ENCODE peak calls at places on chromosomes 3 and 15, in eight cellular contexts. One of them, this sample, is unnamed.

GRCh38 chr3:72951259-72951722 is 45.3 kb upstream of the PPP4R2 start:
- DNase-seq in IMR-90: no peak
- DNase-seq in transverse colon: no peak
- DNase-seq in uterus: no peak
- DNase-seq in breast epithelium: no peak
- DNase-seq in prostate gland: no peak
- DNase-seq in K562: no peak
- DNase-seq in GM12891: no peak
- DNase-seq in this sample: no peak

GRCh38 chr15:101049282-101049681 is 130.1 kb downstream of the LRRK1 start:
- DNase-seq in IMR-90: no peak
- DNase-seq in transverse colon: peak
- DNase-seq in uterus: no peak
- DNase-seq in breast epithelium: no peak
- DNase-seq in prostate gland: no peak
- DNase-seq in K562: no peak
- DNase-seq in GM12891: no peak
- DNase-seq in this sample: no peak

GRCh38 chr15:42355291-42355690 is 4.0 kb upstream of the CAPN3 start:
- DNase-seq in IMR-90: no peak
- DNase-seq in transverse colon: no peak
- DNase-seq in uterus: no peak
- DNase-seq in breast epithelium: no peak
- DNase-seq in prostate gland: no peak
- DNase-seq in K562: no peak
- DNase-seq in GM12891: no peak
- DNase-seq in this sample: no peak

GRCh38 chr3:184593923-184594303 is 32.3 kb downstream of the EPHB3 start:
- DNase-seq in IMR-90: no peak
- DNase-seq in transverse colon: no peak
- DNase-seq in uterus: no peak
- DNase-seq in breast epithelium: no peak
- DNase-seq in prostate gland: no peak
- DNase-seq in K562: no peak
- DNase-seq in GM12891: no peak
- DNase-seq in this sample: no peak

GRCh38 chr3:194801378-194802124 is 115.9 kb downstream of the FAM43A start:
- DNase-seq in IMR-90: no peak
- DNase-seq in transverse colon: no peak
- DNase-seq in uterus: no peak
- DNase-seq in breast epithelium: no peak
- DNase-seq in prostate gland: no peak
- DNase-seq in K562: no peak
- DNase-seq in GM12891: no peak
- DNase-seq in this sample: no peak

GRCh38 chr3:23329471-23329870 is 126.3 kb downstream of the UBE2E2 start:
- DNase-seq in IMR-90: no peak
- DNase-seq in transverse colon: no peak
- DNase-seq in uterus: no peak
- DNase-seq in breast epithelium: no peak
- DNase-seq in prostate gland: no peak
- DNase-seq in K562: no peak
- DNase-seq in GM12891: no peak
- DNase-seq in this sample: no peak

GRCh38 chr3:189685854-189686253 is 54.7 kb downstream of the TP63 start:
- DNase-seq in IMR-90: peak
- DNase-seq in transverse colon: no peak
- DNase-seq in uterus: no peak
- DNase-seq in breast epithelium: no peak
- DNase-seq in prostate gland: no peak
- DNase-seq in K562: no peak
- DNase-seq in GM12891: no peak
- DNase-seq in this sample: no peak

GRCh38 chr3:97230486-97230885 is 416.1 kb downstream of the EPHA6 start:
- DNase-seq in IMR-90: no peak
- DNase-seq in transverse colon: no peak
- DNase-seq in uterus: no peak
- DNase-seq in breast epithelium: no peak
- DNase-seq in prostate gland: no peak
- DNase-seq in K562: no peak
- DNase-seq in GM12891: no peak
- DNase-seq in this sample: no peak

GRCh38 chr15:90001062-90001682 is at the start of gene ZNF710:
- DNase-seq in IMR-90: peak
- DNase-seq in transverse colon: peak
- DNase-seq in uterus: peak
- DNase-seq in breast epithelium: no peak
- DNase-seq in prostate gland: peak
- DNase-seq in K562: peak
- DNase-seq in GM12891: peak
- DNase-seq in this sample: peak
- TF ChIP-seq POLR2A in IMR-90: no peak
- TF ChIP-seq POLR2A in transverse colon: no peak
- TF ChIP-seq POLR2A in uterus: peak
- TF ChIP-seq POLR2A in breast epithelium: no peak
- TF ChIP-seq POLR2A in prostate gland: peak
- TF ChIP-seq POLR2A in K562: peak
- TF ChIP-seq POLR2A in GM12891: peak
- TF ChIP-seq POLR2A in this sample: no peak

DNA sequence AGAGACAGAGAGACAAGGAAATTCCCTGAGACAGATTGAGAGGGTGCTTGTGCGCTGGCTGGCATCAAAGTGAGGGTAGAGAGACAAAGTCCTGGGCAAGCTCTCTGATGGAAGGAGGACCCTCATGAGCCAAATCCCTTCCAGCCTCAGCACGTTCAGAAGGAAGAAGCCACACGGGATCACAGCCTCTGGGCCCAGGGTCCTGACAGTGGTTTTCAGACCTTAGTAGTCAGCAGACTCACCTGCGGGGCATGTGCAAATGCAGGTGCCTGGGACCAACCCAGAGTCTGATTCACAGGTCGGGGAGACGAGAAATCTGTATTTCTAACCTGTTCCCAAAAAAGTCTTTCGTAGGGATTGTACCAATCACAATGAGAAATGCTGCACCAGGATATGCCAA is 15.2 kb upstream of the KY start:
- DNase-seq in IMR-90: no peak
- DNase-seq in transverse colon: no peak
- DNase-seq in uterus: no peak
- DNase-seq in breast epithelium: no peak
- DNase-seq in prostate gland: no peak
- DNase-seq in K562: no peak
- DNase-seq in GM12891: no peak
- DNase-seq in this sample: no peak
- TF ChIP-seq POLR2A in IMR-90: no peak
- TF ChIP-seq POLR2A in transverse colon: no peak
- TF ChIP-seq POLR2A in uterus: no peak
- TF ChIP-seq POLR2A in breast epithelium: no peak
- TF ChIP-seq POLR2A in prostate gland: no peak
- TF ChIP-seq POLR2A in K562: no peak
- TF ChIP-seq POLR2A in GM12891: no peak
- TF ChIP-seq POLR2A in this sample: no peak

DNA sequence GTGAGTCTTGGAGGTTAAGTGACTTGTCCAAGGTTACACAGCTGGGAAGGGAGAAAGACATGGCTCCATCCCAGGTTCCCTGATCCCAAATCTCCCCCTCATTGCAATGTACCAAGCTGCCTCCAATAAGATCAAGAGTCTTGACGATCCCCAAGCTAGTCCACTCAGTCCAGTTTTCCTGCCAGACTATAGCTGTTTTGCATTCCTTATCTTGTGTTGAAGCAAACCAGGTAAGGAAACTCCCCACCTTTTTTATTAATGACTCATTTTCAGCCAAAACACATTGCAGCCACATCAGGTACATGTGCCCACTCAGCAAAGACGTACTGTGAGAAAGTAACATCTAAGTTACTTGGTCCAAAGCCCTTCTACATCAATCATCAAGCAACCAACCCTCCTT is 41.9 kb downstream of the LIPC start:
- DNase-seq in IMR-90: peak
- DNase-seq in transverse colon: no peak
- DNase-seq in uterus: no peak
- DNase-seq in breast epithelium: no peak
- DNase-seq in prostate gland: no peak
- DNase-seq in K562: no peak
- DNase-seq in GM12891: no peak
- DNase-seq in this sample: peak
- TF ChIP-seq POLR2A in IMR-90: no peak
- TF ChIP-seq POLR2A in transverse colon: no peak
- TF ChIP-seq POLR2A in uterus: no peak
- TF ChIP-seq POLR2A in breast epithelium: no peak
- TF ChIP-seq POLR2A in prostate gland: no peak
- TF ChIP-seq POLR2A in K562: no peak
- TF ChIP-seq POLR2A in GM12891: no peak
- TF ChIP-seq POLR2A in this sample: no peak

GRCh38 chr3:136817448-136817847 is 1.5 kb upstream of the SLC35G2 start:
- DNase-seq in IMR-90: peak
- DNase-seq in transverse colon: no peak
- DNase-seq in uterus: no peak
- DNase-seq in breast epithelium: no peak
- DNase-seq in prostate gland: no peak
- DNase-seq in K562: no peak
- DNase-seq in GM12891: no peak
- DNase-seq in this sample: no peak

GRCh38 chr3:136819784-136820640 is 1.1 kb downstream of the SLC35G2 start:
- DNase-seq in IMR-90: peak
- DNase-seq in transverse colon: peak
- DNase-seq in uterus: peak
- DNase-seq in breast epithelium: no peak
- DNase-seq in prostate gland: peak
- DNase-seq in K562: no peak
- DNase-seq in GM12891: peak
- DNase-seq in this sample: peak

GRCh38 chr3:136818851-136819783 is at the start of gene SLC35G2:
- DNase-seq in IMR-90: peak
- DNase-seq in transverse colon: peak
- DNase-seq in uterus: peak
- DNase-seq in breast epithelium: no peak
- DNase-seq in prostate gland: peak
- DNase-seq in K562: peak
- DNase-seq in GM12891: peak
- DNase-seq in this sample: no peak

DNA sequence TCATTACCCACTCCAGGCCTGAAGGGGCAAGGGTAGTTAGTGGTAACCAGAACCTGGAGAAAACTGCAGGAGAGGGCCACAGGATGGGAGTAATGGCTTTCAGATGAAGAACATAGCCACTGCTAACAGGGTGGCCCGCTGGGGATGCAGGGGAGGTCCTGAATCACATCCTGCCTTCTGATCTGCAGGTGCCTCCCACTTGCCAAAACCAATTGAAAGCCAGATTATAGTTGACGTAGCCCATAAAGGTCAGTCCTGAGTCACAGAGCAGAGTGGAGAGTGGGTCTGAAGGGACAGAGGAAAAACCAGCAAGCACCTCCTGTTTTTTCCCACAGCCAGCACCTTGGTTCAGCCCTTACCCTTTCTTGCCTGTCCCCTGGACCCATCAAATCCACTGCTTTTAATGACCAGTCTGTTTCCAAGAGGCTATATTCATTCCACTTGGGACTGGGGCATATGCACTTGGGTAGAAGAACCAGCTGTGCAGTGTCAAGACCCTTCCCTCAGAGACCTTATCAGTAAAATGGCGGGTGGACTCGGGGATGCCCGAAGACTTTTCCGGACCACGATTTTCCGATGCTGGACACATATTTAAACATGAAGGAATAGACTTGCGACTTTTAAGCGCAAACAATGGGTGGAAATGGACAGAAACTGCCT is 605 bp upstream of the SLC35G2 start:
- DNase-seq in IMR-90: peak
- DNase-seq in transverse colon: peak
- DNase-seq in uterus: peak
- DNase-seq in breast epithelium: no peak
- DNase-seq in prostate gland: no peak
- DNase-seq in K562: peak
- DNase-seq in GM12891: no peak
- DNase-seq in this sample: no peak
- TF ChIP-seq POLR2A in IMR-90: peak
- TF ChIP-seq POLR2A in transverse colon: no peak
- TF ChIP-seq POLR2A in uterus: peak
- TF ChIP-seq POLR2A in breast epithelium: no peak
- TF ChIP-seq POLR2A in prostate gland: no peak
- TF ChIP-seq POLR2A in K562: peak
- TF ChIP-seq POLR2A in GM12891: no peak
- TF ChIP-seq POLR2A in this sample: no peak

DNA sequence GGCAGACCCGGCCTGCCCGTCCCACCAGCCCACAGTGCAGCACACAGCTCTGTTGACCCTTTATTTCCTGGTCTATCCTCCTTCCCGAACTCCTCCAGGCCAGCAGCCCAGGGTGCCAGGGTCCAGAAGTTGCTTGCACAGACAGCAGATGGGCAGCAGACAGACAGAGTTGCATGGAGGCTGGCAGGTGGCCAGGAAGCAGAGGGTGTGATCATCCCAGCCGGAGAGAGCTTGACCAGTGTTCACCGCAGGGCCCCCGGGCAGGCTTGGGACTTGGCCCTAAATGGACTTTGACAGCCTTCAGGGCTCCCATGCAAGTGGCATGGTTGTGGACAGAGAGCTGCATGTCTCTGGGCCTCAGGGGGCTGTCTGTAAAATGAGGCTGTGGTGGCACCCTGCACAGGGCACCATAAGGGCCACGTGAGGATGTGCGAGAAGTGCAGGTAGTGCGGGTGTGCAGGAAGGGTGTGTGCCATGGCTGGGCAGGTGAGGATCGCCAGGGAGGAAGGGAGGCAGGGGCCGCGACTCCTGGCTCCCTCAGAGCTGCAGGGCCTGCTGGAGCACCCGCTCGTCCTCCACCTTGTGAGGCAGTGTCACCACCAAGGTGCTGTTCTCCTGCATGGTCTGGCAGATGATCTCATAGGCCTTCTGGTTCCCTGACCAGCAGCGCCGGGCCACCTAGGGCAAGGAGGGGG is 6.3 kb upstream of the ZXDC start:
- DNase-seq in IMR-90: peak
- DNase-seq in transverse colon: peak
- DNase-seq in uterus: peak
- DNase-seq in breast epithelium: no peak
- DNase-seq in prostate gland: no peak
- DNase-seq in K562: no peak
- DNase-seq in GM12891: no peak
- DNase-seq in this sample: peak
- TF ChIP-seq POLR2A in IMR-90: no peak
- TF ChIP-seq POLR2A in transverse colon: no peak
- TF ChIP-seq POLR2A in uterus: no peak
- TF ChIP-seq POLR2A in breast epithelium: no peak
- TF ChIP-seq POLR2A in prostate gland: no peak
- TF ChIP-seq POLR2A in K562: no peak
- TF ChIP-seq POLR2A in GM12891: no peak
- TF ChIP-seq POLR2A in this sample: no peak

GRCh38 chr3:113745273-113746068 is 578 bp downstream of the NAA50 start:
- DNase-seq in IMR-90: peak
- DNase-seq in transverse colon: peak
- DNase-seq in uterus: peak
- DNase-seq in breast epithelium: peak
- DNase-seq in prostate gland: peak
- DNase-seq in K562: peak
- DNase-seq in GM12891: peak
- DNase-seq in this sample: peak
- TF ChIP-seq POLR2A in IMR-90: peak
- TF ChIP-seq POLR2A in transverse colon: peak
- TF ChIP-seq POLR2A in uterus: peak
- TF ChIP-seq POLR2A in breast epithelium: no peak
- TF ChIP-seq POLR2A in prostate gland: peak
- TF ChIP-seq POLR2A in K562: no peak
- TF ChIP-seq POLR2A in GM12891: no peak
- TF ChIP-seq POLR2A in this sample: no peak

This sample was measured in erythroblast.